ENCODE peak calls at places on chromosomes 12 and 14, in seven cellular contexts. U is heart left ventricle, I is A549, J is NB4, C is esophagus muscularis mucosa, F is esophagus squamous epithelium, S is testis. H is an unnamed sample.

GRCh38 chr14:53925201-53925766 is 31.3 kb downstream of the BMP4 start:
- DNase-seq in U (no peak), I (no peak), J (no peak), C (no peak), F (no peak), S (no peak), H (no peak)

GRCh38 chr12:87809916-87810315 is 219.3 kb downstream of the C12orf50 start:
- DNase-seq in U (no peak), I (no peak), J (no peak), C (no peak), F (no peak), S (no peak), H (no peak)

GRCh38 chr12:112854344-112854743 is 52.4 kb upstream of the OAS1 start:
- DNase-seq in U (no peak), I (no peak), J (no peak), C (no peak), F (no peak), S (no peak), H (no peak)

GRCh38 chr12:27207626-27208413 is 36.3 kb upstream of the STK38L start:
- DNase-seq in U (no peak), I (no peak), J (no peak), C (no peak), F (no peak), S (no peak), H (no peak)

GRCh38 chr12:129607293-129607692 is 296.5 kb downstream of the TMEM132D start:
- DNase-seq in U (no peak), I (peak; percentile 7), J (no peak), C (no peak), F (no peak), S (peak; percentile 37), H (no peak)

GRCh38 chr14:54086780-54087179 is 130.2 kb upstream of the BMP4 start:
- DNase-seq in U (no peak), I (no peak), J (no peak), C (no peak), F (no peak), S (no peak), H (no peak)

GRCh38 chr12:116136340-116136739 is 141.2 kb downstream of the MED13L start:
- DNase-seq in U (no peak), I (no peak), J (peak; percentile 58), C (no peak), F (no peak), S (no peak), H (no peak)

GRCh38 chr14:33685698-33686097 is 265.2 kb downstream of the EGLN3 start:
- DNase-seq in U (no peak), I (no peak), J (no peak), C (no peak), F (no peak), S (no peak), H (no peak)

GRCh38 chr12:27193106-27193505 is 51.0 kb upstream of the STK38L start:
- DNase-seq in U (no peak), I (no peak), J (peak; percentile 32), C (no peak), F (no peak), S (no peak), H (no peak)

GRCh38 chr14:94313991-94314655 is 9.0 kb downstream of the SERPINA6 start:
- DNase-seq in U (no peak), I (no peak), J (no peak), C (peak; percentile 92), F (no peak), S (no peak), H (no peak)

GRCh38 chr12:53047221-53048032 is 2.4 kb upstream of the TNS2 start:
- DNase-seq in U (peak; percentile 84), I (peak; percentile 83), J (peak; percentile 66), C (peak; percentile 96), F (no peak), S (peak; percentile 79), H (peak; percentile 78)

GRCh38 chr14:47425302-47425701 is 250.1 kb downstream of the MDGA2 start:
- DNase-seq in U (no peak), I (no peak), J (no peak), C (no peak), F (no peak), S (no peak), H (no peak)

GRCh38 chr14:103740991-103741689 is 25.5 kb downstream of the ZFYVE21 start:
- DNase-seq in U (no peak), I (no peak), J (peak; percentile 18), C (no peak), F (no peak), S (no peak), H (no peak)

GRCh38 chr14:99612737-99613330 is 8.8 kb upstream of the CCDC85C start:
- DNase-seq in U (no peak), I (no peak), J (no peak), C (no peak), F (no peak), S (no peak), H (no peak)

GRCh38 chr12:92096346-92097136 is 49.1 kb downstream of the BTG1 start:
- DNase-seq in U (no peak), I (no peak), J (no peak), C (no peak), F (no peak), S (no peak), H (no peak)

GRCh38 chr12:19189522-19189921 is 60.0 kb downstream of the PLEKHA5 start:
- DNase-seq in U (no peak), I (no peak), J (no peak), C (no peak), F (no peak), S (no peak), H (no peak)

GRCh38 chr12:111434680-111435338 is 29.1 kb downstream of the SH2B3 start:
- DNase-seq in U (peak; percentile 85), I (no peak), J (peak; percentile 65), C (peak; percentile 93), F (no peak), S (peak; percentile 65), H (peak; percentile 29)

GRCh38 chr12:96720363-96720705 is 186.7 kb upstream of the NEDD1 start:
- DNase-seq in U (no peak), I (peak; percentile 27), J (peak; percentile 64), C (no peak), F (no peak), S (no peak), H (no peak)

GRCh38 chr12:93152617-93153016 is 223.5 kb upstream of the EEA1 start:
- DNase-seq in U (no peak), I (no peak), J (no peak), C (no peak), F (no peak), S (no peak), H (no peak)

GRCh38 chr12:112564160-112564559 is 145.4 kb downstream of the PTPN11 start:
- DNase-seq in U (no peak), I (no peak), J (no peak), C (no peak), F (no peak), S (no peak), H (no peak)

DNA sequence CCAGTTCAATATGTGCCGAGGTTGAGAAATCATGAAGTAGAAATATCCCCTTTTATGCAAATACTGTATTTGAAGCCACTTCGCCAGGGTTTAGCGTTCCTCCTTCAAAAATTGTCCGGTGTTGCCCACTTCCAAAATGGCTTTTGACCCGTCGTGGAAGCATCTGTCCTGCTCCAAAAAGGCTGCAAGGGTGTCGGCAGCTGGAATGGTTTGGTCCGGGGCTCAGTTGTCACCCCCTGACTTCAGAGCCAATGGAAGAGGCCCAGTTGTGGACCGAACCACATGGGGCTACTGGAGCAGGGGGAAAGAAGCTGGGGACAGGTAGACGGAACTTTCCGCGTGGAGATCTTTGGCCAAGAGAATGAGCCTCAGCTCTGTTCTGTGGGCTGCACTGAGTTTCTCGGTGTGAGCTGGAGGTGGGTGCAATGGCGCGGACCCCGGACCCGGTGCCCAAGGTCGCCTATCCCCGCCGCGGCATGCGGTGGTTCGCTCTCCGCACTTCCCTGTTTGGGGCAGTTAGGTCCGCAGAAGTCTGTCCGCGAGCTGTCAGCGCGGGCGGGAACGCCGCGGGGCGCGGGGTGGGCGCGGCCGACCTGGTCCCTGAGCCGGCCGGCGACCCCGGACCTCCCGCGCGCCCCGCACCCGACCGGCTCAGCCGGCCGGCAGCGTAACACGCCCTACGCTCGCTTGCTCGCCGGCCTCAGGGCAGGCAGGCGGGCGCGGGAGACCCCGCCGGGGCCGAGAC is at the start of gene ANKRD13A:
- DNase-seq in U (peak; percentile 94), I (peak; percentile 97), J (peak; percentile 98), C (peak; percentile 97), F (peak; percentile 75), S (peak; percentile 93), H (peak; percentile 97)
- TF ChIP-seq POLR2A in U (no peak), I (peak; percentile 67), J (peak; percentile 85), C (no peak), F (no peak), S (no peak), H (peak; percentile 75)

GRCh38 chr14:63027719-63028118 is 17.5 kb downstream of the KCNH5 start:
- DNase-seq in U (no peak), I (no peak), J (no peak), C (no peak), F (no peak), S (no peak), H (no peak)

GRCh38 chr14:63032056-63032455 is 13.2 kb downstream of the KCNH5 start:
- DNase-seq in U (no peak), I (no peak), J (no peak), C (no peak), F (no peak), S (no peak), H (no peak)

GRCh38 chr14:63026491-63026890 is 18.8 kb downstream of the KCNH5 start:
- DNase-seq in U (no peak), I (no peak), J (no peak), C (no peak), F (no peak), S (no peak), H (no peak)

GRCh38 chr14:63030113-63030512 is 15.1 kb downstream of the KCNH5 start:
- DNase-seq in U (no peak), I (no peak), J (no peak), C (no peak), F (no peak), S (no peak), H (no peak)
- TF ChIP-seq POLR2A in U (no peak), I (no peak), J (no peak), C (no peak), F (no peak), S (no peak), H (no peak)

DNA sequence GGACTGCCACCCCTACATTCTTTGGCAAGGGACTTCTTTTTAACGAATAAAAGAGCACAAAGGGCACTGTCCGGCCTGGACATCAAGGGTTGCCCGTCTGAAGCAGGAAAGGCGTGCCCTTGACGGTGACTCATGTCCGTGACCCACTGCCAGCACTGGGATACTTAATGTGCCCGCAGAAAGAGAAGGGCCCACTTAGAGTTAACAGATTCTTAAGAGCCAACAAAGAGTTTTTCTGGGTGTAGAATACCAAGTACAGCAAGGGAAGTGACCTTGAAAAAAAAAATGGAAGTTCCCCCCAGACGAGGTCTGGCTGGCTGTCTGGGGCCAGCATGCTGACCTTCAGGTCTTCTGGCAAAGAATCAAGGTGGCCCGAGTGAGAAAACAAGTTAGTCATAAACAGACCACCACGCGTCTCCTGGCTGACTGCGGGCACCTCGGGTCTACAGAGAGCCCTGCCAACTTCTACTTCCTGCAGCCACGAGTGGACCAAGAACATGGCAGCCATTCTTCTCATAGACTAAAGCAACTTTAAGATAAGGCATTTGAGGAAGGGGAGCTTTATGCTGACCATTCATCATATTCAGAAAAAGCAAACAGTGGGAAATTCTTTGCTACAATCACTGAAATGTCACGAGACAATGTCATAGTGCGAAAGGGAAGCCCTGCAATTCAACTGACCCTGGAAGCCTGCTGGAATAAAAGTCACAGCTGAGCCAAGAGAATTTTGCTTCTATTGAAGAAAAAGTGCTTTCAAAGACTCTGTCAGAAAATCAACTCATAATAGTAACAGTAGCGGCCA is 10.4 kb upstream of the SELPLG start:
- DNase-seq in U (peak; percentile 82), I (peak; percentile 53), J (no peak), C (no peak), F (no peak), S (peak; percentile 37), H (no peak)
- TF ChIP-seq POLR2A in U (no peak), I (no peak), J (no peak), C (no peak), F (no peak), S (no peak), H (no peak)

GRCh38 chr12:124419292-124420040 is 124.6 kb downstream of the RFLNA start:
- DNase-seq in U (no peak), I (no peak), J (no peak), C (no peak), F (no peak), S (no peak), H (peak; percentile 19)
- TF ChIP-seq POLR2A in U (no peak), I (no peak), J (no peak), C (no peak), F (no peak), S (no peak), H (no peak)